ENCODE peak calls at places on chromosomes 1 and 21, in four cellular contexts. A is amniotic epithelial cell; K is A172; N is stimulated activated CD4-positive, alpha-beta T cell treated with anti-CD3 and anti-CD28 coated beads, Interleukin-4, amount 100 ng/mL, for 1 hour. P is an unnamed sample.

GRCh38 chr1:121444096-121444495 is 259.3 kb downstream of the SRGAP2C start:
- DNase-seq in K (no peak), A (no peak), N (no peak), P (no peak)

GRCh38 chr1:84442256-84442655 is 36.8 kb upstream of the RPF1 start:
- DNase-seq in K (peak), N (no peak), A (peak), P (peak)

GRCh38 chr21:40165212-40165611 is 298.0 kb downstream of the PCP4 start:
- DNase-seq in N (no peak), A (no peak), K (no peak), P (no peak)

GRCh38 chr1:218402771-218403110 is 57.6 kb downstream of the TGFB2 start:
- DNase-seq in N (no peak), K (no peak), A (no peak), P (no peak)

GRCh38 chr1:111197598-111198289 is 2.7 kb downstream of the DENND2D start:
- DNase-seq in A (no peak), N (peak), K (no peak), P (no peak)

GRCh38 chr1:9108056-9108665 is 20.7 kb downstream of the GPR157 start:
- DNase-seq in K (no peak), A (no peak), N (no peak), P (no peak)

GRCh38 chr1:172670791-172671190 is 11.9 kb downstream of the FASLG start:
- DNase-seq in N (no peak), K (no peak), A (no peak), P (no peak)

GRCh38 chr1:39988618-39989343 is 33.8 kb downstream of the MFSD2A start:
- DNase-seq in A (peak), N (no peak), K (no peak), P (no peak)

P was measured in GM12878.